ENCODE peak calls at places on chromosomes 1 and 21, in four cellular contexts. Z, E, A and J are unnamed samples.

GRCh38 chr21:36721817-36722216 is 22.9 kb downstream of the SIM2 start:
- DNase-seq in E (no peak), A (no peak), Z (no peak), J (no peak)

GRCh38 chr1:101219919-101220695 is 16.7 kb upstream of the S1PR1 start:
- DNase-seq in Z (no peak), E (no peak), A (no peak), J (no peak)

GRCh38 chr1:183635112-183635605 is 424 bp downstream of the ARPC5 start:
- DNase-seq in E (peak), Z (peak), A (no peak), J (peak)

GRCh38 chr21:45455321-45456013 is 50.5 kb downstream of the COL18A1 start:
- DNase-seq in A (no peak), Z (no peak), E (no peak), J (no peak)

GRCh38 chr1:6961289-6961688 is 176.0 kb downstream of the CAMTA1 start:
- DNase-seq in A (no peak), E (no peak), Z (no peak), J (no peak)

GRCh38 chr1:83978056-83978455 is 20.9 kb downstream of the TTLL7 start:
- DNase-seq in Z (no peak), A (no peak), E (no peak), J (no peak)

GRCh38 chr21:43893536-43894205 is 28.6 kb downstream of the AGPAT3 start:
- DNase-seq in Z (no peak), E (peak), A (no peak), J (no peak)

GRCh38 chr1:48362901-48363300 is 109.1 kb downstream of the SPATA6 start:
- DNase-seq in A (no peak), Z (no peak), E (no peak), J (no peak)

GRCh38 chr1:65449214-65449823 is 28.9 kb downstream of the LEPR start:
- DNase-seq in E (no peak), Z (no peak), A (no peak), J (peak)

GRCh38 chr1:10856863-10857598 is 60.6 kb upstream of the CASZ1 start:
- DNase-seq in Z (no peak), E (no peak), A (no peak), J (no peak)

GRCh38 chr1:177912991-177913390 is 56.9 kb downstream of the SEC16B start:
- DNase-seq in E (no peak), A (peak), Z (no peak), J (no peak)

GRCh38 chr1:203743101-203743501 is 21.9 kb upstream of the LAX1 start:
- DNase-seq in A (no peak), E (no peak), Z (no peak), J (no peak)

GRCh38 chr1:214280386-214281029 is 451 bp upstream of the SMYD2 start:
- DNase-seq in E (no peak), Z (peak), A (peak), J (peak)

GRCh38 chr1:82395450-82395849 is 594.7 kb downstream of the ADGRL2 start:
- DNase-seq in Z (no peak), E (no peak), A (no peak), J (no peak)

DNA sequence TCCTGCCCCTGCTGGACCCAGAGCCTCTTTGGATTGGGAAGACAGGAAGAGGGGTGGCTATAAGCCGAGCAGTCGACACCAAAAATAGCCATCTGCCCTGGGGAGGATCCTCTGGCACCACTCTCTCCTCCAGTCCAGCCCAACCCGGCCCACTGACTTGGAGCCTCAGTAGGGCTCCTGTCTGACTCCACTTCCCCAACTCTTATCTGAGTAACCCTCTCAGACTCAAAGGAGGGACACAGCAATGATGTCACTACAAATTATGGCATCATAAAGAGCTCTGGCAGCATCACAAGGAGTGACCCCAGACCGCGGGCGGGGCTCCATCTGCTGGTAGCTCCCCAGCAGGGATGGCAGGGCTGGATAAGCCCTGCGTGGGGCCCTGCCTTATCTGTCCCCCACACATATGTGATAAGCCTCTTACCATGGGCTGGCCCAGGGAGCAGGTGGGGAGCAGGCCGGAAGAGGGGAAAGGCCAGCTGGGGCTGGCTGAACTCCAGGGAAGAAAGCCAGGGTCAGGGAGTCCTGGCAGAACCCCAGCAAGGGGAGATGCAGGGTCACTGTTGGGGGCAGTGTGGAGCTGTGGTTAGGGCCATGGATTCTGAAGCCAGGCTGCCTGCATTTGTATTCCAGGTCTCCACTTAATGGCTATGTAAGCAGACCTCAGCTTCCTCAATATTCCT is 4.6 kb upstream of the SLC6A9 start:
- DNase-seq in Z (no peak), A (no peak), E (peak), J (no peak)
- TF ChIP-seq HMGXB4 in Z (no peak), A (no peak), E (peak), J (no peak)

DNA sequence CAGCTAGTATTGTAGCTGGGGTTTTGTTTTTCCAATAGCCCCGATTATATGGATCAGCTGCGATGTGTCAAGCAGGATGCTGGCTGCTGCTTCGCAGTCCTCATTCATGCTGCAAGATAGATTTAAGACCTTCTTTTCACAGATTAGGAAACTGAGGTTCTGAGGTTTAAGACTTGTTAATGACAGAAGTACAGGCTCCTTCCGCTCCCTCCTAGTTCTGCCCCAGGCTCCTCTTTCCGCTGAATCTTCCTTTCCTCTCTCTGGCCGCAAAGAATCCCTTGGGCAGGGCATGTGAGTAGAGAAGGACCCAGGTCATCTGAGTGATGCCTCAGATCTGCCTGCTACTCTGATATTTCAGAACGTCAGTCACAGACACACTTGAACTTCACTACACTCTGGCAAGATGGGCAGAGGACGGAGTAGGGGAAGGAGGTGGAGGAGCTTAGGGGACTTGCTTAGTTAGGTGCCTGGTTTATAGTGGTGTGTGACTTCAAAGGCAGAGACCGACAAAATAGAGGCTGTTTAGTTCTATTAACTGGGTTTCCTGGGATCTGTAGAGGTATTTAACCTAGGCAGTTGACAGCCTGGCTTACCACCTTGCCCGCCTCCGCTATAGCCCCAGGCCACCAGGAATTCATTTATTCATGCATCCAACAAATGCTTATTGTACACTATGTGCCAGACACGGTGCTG is 4.2 kb downstream of the IGSF21 start:
- DNase-seq in Z (no peak), E (no peak), A (no peak), J (no peak)
- TF ChIP-seq HMGXB4 in Z (no peak), E (no peak), A (no peak), J (no peak)

DNA sequence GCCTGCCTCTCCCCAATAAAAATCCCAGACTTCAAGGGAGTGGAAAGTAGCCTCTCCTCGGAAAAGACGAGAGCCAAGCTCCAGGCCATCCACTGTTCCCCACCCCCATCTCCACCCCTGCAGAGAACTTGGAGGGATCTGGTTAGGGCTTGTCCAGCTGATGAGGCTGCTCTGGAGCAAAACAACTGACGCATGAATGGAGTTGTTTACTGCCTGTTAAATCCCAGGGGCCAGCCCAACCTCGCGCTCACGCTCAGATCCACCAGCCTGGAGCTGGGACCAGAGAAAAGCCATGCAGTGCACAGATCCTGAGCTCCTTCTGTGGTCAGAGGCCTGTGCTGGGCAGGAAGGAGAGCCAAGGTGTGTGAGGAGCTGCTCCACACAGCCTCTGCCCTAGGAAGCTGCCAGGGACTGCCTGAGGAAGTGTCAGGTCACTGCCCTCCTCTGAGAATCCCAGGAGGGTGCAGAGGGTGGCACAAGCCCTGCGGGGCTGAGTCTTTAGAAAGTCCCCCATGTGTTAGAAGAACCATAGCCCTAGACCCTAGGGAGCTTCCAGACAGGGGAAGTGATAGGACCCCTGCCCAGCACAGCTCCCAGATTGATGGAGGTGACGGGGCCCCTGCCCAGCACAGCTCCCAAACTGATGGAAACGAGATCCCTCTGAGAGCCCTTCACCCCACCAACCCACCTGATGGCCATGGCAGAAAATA is 109.0 kb upstream of the IPO9 start:
- DNase-seq in E (no peak), A (no peak), Z (no peak), J (no peak)
- TF ChIP-seq HMGXB4 in E (no peak), A (no peak), Z (no peak), J (no peak)

GRCh38 chr1:71908871-71909390 is 373.4 kb downstream of the NEGR1 start:
- DNase-seq in A (no peak), E (no peak), Z (no peak), J (no peak)
- TF ChIP-seq HMGXB4 in A (no peak), E (no peak), Z (no peak), J (no peak)

DNA sequence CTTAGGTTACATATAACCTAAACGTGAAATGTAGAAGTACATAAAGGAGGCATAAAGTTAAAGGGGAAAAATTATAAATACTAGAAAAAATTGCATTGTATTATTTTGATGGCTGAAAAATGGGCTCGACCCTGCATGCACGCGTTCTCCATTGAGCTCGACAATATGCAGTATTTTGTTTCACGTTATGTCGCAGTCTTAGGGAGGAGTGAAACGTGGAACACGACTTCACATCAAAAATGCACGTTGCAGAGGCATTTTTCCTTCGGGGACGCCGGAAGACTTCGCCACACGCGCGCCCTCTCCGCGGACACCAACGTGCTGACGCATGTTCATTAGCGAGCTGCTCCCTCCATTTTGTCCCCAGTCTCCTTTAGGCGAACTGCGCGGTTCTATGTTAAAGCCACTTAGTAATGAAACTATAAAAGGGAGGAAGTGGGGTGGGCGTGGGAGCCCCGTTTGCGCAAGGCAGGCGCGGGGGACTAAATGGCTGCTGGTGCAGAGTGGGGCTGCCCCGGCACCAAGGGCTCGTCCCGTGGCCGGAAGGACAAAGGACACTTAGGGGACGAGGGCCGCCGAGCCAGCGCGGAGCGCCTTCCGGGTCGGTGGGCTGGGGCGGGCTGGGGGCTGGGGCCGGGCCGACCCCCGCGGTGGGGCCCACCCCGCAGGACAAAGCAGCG is 722 bp upstream of the COX20 start:
- DNase-seq in E (no peak), A (peak), Z (peak), J (peak)
- TF ChIP-seq HMGXB4 in E (no peak), A (no peak), Z (no peak), J (no peak)

DNA sequence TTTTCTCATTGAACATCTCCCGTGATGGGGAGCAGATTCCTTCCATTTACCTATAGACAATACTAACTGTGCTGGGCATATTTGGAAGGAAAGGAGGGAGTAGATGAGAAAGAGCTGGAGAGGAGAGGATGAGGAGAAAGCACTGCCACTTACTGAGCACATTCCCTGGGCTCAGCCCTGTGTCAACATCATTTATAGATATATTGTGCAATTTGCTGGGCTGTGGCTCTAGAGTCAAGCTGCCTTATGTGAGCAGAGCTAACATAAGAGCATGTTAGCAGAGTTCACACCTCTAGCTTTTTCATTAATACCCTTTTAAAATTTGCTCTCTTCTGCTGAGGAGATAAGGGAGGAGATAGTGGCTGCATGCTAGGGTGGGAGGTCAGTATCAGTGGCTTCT is 22.3 kb upstream of the CD53 start:
- DNase-seq in E (no peak), A (no peak), Z (no peak), J (no peak)
- TF ChIP-seq HMGXB4 in E (no peak), A (no peak), Z (no peak), J (no peak)

DNA sequence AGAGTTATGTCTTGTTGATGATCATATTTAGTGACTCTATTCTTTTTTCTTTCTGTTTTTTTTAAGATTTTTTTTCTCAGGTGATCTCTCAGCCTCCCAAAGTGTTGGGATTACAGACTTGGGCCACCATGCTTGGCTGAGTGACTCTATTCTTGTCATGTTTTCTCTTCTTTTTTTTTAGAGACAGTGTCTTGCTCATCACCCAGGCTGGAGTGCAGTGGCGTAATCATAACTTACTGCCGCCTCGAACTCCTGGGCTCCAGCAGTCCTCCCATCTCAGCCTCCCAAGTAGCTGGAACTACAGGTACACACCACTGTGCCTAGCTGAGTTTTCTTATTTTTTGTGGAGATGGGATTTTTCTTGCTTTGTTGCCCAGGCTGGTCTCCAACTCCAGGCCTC is 36.9 kb downstream of the ZMYM4 start:
- DNase-seq in A (no peak), Z (no peak), E (no peak), J (no peak)
- TF ChIP-seq HMGXB4 in A (no peak), Z (no peak), E (no peak), J (no peak)

DNA sequence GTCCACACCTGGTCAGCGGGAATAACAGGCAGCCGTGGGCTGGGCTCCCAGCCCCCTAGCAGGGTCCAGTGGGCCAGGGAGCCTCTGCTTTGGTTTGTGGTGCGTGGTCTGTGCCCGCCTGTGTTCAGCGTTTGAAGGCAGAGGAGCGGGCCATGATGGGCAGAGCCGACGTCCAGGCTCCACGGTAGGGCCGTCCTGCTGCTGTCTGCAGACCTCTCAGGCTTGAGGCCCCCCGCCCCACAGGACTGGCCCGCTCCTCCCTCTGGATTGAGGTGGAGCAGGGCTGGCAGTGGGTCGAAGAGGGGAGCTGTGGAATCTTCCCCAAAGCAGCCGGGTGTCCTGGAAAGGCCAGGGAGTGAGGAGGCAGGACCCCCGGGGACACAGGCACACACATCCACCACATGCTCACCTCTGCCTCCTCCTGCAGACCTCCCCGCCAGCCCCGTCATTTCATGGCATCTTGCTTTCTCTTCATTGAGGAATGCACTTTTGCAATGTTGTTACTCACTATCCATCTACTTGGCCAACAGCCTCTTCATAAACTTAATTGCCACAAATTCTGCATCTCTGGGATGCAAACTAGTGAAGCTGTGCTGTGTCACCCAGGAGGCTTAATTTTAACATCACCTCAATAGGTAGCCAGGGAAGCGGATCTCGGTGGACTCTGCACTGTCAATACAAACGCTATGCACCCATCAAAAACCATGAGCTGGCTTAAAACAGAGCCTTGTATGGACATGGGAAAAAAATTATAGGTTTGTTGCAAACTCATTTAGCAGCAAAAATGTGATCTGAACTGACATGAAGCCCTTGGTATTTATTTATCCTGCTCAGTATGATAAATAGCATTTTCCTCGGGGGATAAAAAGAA is 85.9 kb downstream of the PDE9A start:
- DNase-seq in E (no peak), A (peak), Z (no peak), J (no peak)
- TF ChIP-seq HMGXB4 in E (no peak), A (no peak), Z (no peak), J (no peak)

DNA sequence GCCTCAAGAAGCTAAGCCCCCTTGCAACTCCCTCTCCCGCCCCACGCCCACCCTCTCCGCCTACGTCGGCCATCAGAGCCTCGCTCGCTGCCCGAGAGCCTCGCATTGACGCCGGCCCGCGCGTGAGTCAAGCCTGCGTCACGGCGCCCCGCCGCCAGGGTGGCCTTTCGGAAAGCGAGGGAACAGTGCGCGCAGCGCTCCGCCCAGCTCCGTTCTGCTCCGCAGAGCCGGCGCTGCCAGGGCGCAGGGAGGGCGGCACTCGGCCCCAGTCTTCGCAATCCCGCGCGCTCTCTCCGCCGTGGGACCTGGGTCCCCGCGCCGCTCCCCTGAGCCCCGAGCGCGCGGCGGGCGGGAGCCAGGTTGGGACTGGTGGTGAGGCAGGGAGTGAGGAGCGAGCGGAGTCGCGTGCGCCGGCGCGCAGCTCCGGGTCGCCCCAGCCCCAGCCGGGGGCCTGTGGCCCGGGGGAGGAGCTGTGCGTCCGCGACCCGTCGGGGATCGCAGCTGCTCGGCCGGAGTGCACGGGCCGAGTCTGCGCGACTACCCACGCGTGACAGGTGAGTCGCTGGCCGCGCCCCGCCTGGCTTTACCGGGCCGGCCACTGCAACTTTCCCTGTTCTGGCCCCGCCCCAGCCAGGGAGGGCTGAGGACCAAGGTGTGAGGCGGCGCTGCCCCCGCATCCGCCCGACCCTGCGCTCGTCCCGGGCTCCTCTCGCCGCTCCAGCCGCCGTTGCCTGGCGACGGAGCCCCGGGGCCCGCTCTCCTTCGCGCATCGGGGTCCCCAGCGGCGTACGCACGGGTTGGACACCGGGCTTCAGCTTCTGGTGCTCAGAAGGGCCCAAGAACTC is at the start of gene SLC6A17:
- DNase-seq in Z (peak), A (no peak), E (peak), J (peak)
- TF ChIP-seq HMGXB4 in Z (no peak), A (no peak), E (no peak), J (peak)